ENCODE peak calls at places on chromosome 19, in nine cellular contexts. B is EL; W is T follicular helper cell; I is mesendoderm; H is NCI-H1092; P is mucosa of descending colon; S is activated CD4-positive, CD25-positive, alpha-beta regulatory T cell treated with anti-CD3 and anti-CD28 coated beads, Interleukin-2, amount 50 U/mL, for 16 hours; M is AG09309; O is right lobe of liver. C is an unnamed sample.

GRCh38 chr19:13794388-13794751 is 873 bp upstream of the ZSWIM4 start:
- DNase-seq in B (peak; percentile 97), W (no peak), I (no peak), H (no peak), P (peak; percentile 77), S (no peak), M (peak; percentile 83), O (peak; percentile 74), C (peak; percentile 65)

GRCh38 chr19:15246198-15246481 is 13.9 kb upstream of the EPHX3 start:
- DNase-seq in B (no peak), W (no peak), I (no peak), H (no peak), P (no peak), S (no peak), M (no peak), O (no peak), C (no peak)

GRCh38 chr19:36136975-36137686 is 2.7 kb upstream of the CAPNS1 start:
- DNase-seq in B (peak; percentile 78), W (no peak), I (peak; percentile 21), H (peak; percentile 22), P (no peak), S (no peak), M (no peak), O (peak; percentile 85), C (peak; percentile 85)

GRCh38 chr19:38213911-38214625 is 10.0 kb downstream of the DPF1 start:
- DNase-seq in B (peak; percentile 58), W (no peak), I (peak; percentile 56), H (no peak), P (no peak), S (peak; percentile 11), M (peak; percentile 40), O (no peak), C (peak; percentile 91)

GRCh38 chr19:33438016-33438671 is 64.6 kb downstream of the CEBPG start:
- DNase-seq in B (peak; percentile 7), W (no peak), I (no peak), H (peak; percentile 87), P (peak; percentile 22), S (no peak), M (no peak), O (peak; percentile 92), C (peak; percentile 12)

GRCh38 chr19:11995174-11995573 is 30.3 kb downstream of the ZNF763 start:
- DNase-seq in B (peak; percentile 25), W (no peak), I (peak; percentile 79), H (no peak), P (no peak), S (no peak), M (no peak), O (no peak), C (peak; percentile 58)

GRCh38 chr19:13825489-13826475 is 30.5 kb downstream of the ZSWIM4 start:
- DNase-seq in B (no peak), W (no peak), I (peak; percentile 87), H (no peak), P (peak; percentile 63), S (no peak), M (no peak), O (no peak), C (peak; percentile 36)

GRCh38 chr19:12838893-12839656 is 760 bp downstream of the MAST1 start:
- DNase-seq in B (no peak), W (no peak), I (no peak), H (no peak), P (peak; percentile 47), S (no peak), M (no peak), O (no peak), C (no peak)

GRCh38 chr19:49056101-49056901 is 1.2 kb downstream of the CGB7 start:
- DNase-seq in B (peak; percentile 74), W (no peak), I (peak; percentile 66), H (no peak), P (peak; percentile 62), S (no peak), M (no peak), O (peak; percentile 71), C (peak; percentile 46)

GRCh38 chr19:45349430-45349941 is 8.9 kb downstream of the KLC3 start:
- DNase-seq in B (no peak), W (no peak), I (no peak), H (no peak), P (no peak), S (no peak), M (no peak), O (no peak), C (no peak)

C was measured in LHCN-M2.